ENCODE peak calls at places on chromosomes 3 and 15, in seven cellular contexts. B is stromal cell of bone marrow; T is Kasumi-1; W is fibroblast of gingiva; R is endothelial cell; H is stimulated activated CD8-positive, alpha-beta memory T cell treated with anti-CD3 and anti-CD28 coated beads, Interleukin-15, amount 100 ng/mL, for 4 hours; Z is activated CD4-positive, alpha-beta T cell treated with anti-CD3 and anti-CD28 coated beads for 48 hours. O is an unnamed sample.

GRCh38 chr15:51051776-51052175 is 42.9 kb downstream of the TNFAIP8L3 start:
- DNase-seq in H (no peak), R (no peak), B (peak), Z (no peak), T (no peak), W (peak), O (no peak)

GRCh38 chr3:11394397-11394796 is 122.2 kb downstream of the ATG7 start:
- DNase-seq in Z (no peak), T (no peak), H (no peak), B (no peak), R (no peak), W (no peak), O (no peak)

GRCh38 chr3:70805044-70805732 is 492.8 kb upstream of the MDFIC2 start:
- DNase-seq in W (peak), T (no peak), Z (no peak), H (no peak), B (peak), R (no peak), O (peak)

GRCh38 chr3:14757153-14757700 is 61.5 kb upstream of the FGD5 start:
- DNase-seq in W (no peak), B (no peak), R (no peak), Z (no peak), T (no peak), H (no peak), O (no peak)

GRCh38 chr15:86021281-86022264 is 58.1 kb upstream of the AGBL1 start:
- DNase-seq in T (no peak), B (no peak), R (no peak), H (no peak), Z (no peak), W (no peak), O (no peak)

GRCh38 chr3:3801510-3801841 is 2.2 kb downstream of the LRRN1 start:
- DNase-seq in T (no peak), R (no peak), Z (no peak), B (no peak), W (no peak), H (no peak), O (no peak)

GRCh38 chr15:32106401-32107381 is 76.4 kb downstream of the CHRNA7 start:
- DNase-seq in Z (no peak), B (no peak), T (no peak), H (no peak), R (no peak), W (no peak), O (no peak)

GRCh38 chr3:191549377-191549776 is 88.4 kb downstream of the PYDC2 start:
- DNase-seq in Z (no peak), T (no peak), W (no peak), R (no peak), H (no peak), B (no peak), O (no peak)

GRCh38 chr3:142861926-142862325 is 27.0 kb downstream of the PCOLCE2 start:
- DNase-seq in W (no peak), Z (no peak), H (no peak), R (no peak), B (no peak), T (no peak), O (no peak)

GRCh38 chr3:52195823-52196331 is 2.1 kb upstream of the ALAS1 start:
- DNase-seq in B (peak), W (peak), H (no peak), T (peak), R (no peak), Z (no peak), O (no peak)

GRCh38 chr3:118488751-118489150 is 545.9 kb downstream of the IGSF11 start:
- DNase-seq in B (no peak), R (no peak), Z (no peak), H (no peak), W (no peak), T (no peak), O (no peak)

GRCh38 chr3:57951106-57951882 is 56.9 kb upstream of the FLNB start:
- DNase-seq in W (peak), H (no peak), B (peak), Z (peak), T (peak), R (no peak), O (no peak)

GRCh38 chr3:18567293-18567692 is 142.2 kb upstream of the SATB1 start:
- DNase-seq in H (no peak), B (no peak), W (no peak), R (no peak), T (no peak), Z (no peak), O (no peak)

GRCh38 chr3:5054098-5054497 is 68.0 kb upstream of the ARL8B start:
- DNase-seq in Z (no peak), R (no peak), B (no peak), W (no peak), H (no peak), T (peak), O (no peak)

GRCh38 chr3:183123891-183124290 is 24.6 kb upstream of the MCCC1 start:
- DNase-seq in R (no peak), H (no peak), Z (no peak), T (no peak), W (peak), B (no peak), O (no peak)

GRCh38 chr3:57100046-57100695 is 39.7 kb downstream of the SPATA12 start:
- DNase-seq in H (peak), B (peak), T (peak), R (peak), W (peak), Z (peak), O (peak)

GRCh38 chr15:78353093-78353492 is 12.9 kb downstream of the CRABP1 start:
- DNase-seq in W (no peak), T (no peak), B (no peak), H (no peak), Z (no peak), R (no peak), O (no peak)

GRCh38 chr3:69324362-69325025 is 61.4 kb downstream of the FRMD4B start:
- DNase-seq in B (no peak), H (no peak), Z (no peak), R (peak), W (peak), T (peak), O (peak)

GRCh38 chr3:17195192-17195611 is 310.4 kb downstream of the PLCL2 start:
- DNase-seq in R (no peak), W (peak), Z (peak), T (no peak), B (no peak), H (no peak), O (no peak)

GRCh38 chr3:107861904-107862303 is 228.9 kb downstream of the CD47 start:
- DNase-seq in W (no peak), Z (no peak), R (no peak), T (no peak), B (no peak), H (no peak), O (no peak)

GRCh38 chr3:141020139-141020940 is 30.8 kb upstream of the SPSB4 start:
- DNase-seq in W (no peak), Z (peak), B (no peak), T (peak), R (no peak), H (no peak), O (no peak)

GRCh38 chr3:101637461-101637860 is 39.5 kb downstream of the ZBTB11 start:
- DNase-seq in H (no peak), T (no peak), R (no peak), W (no peak), Z (no peak), B (no peak), O (no peak)

GRCh38 chr3:103169289-103169688 is 734.5 kb downstream of the ZPLD1 start:
- DNase-seq in B (no peak), H (no peak), T (no peak), Z (no peak), R (no peak), W (no peak), O (no peak)

GRCh38 chr3:78529601-78530000 is 1238.2 kb downstream of the ROBO1 start:
- DNase-seq in Z (no peak), W (no peak), R (no peak), T (no peak), B (no peak), H (no peak), O (no peak)

GRCh38 chr3:169722715-169723114 is 42.1 kb downstream of the TERC start:
- DNase-seq in W (no peak), T (no peak), Z (no peak), R (no peak), B (no peak), H (no peak), O (no peak)

GRCh38 chr3:141384157-141384556 is 15.9 kb downstream of the ZBTB38 start:
- DNase-seq in H (no peak), T (no peak), W (peak), Z (no peak), B (no peak), R (no peak), O (no peak)

GRCh38 chr15:70258369-70259029 is 160.8 kb upstream of the TLE3 start:
- DNase-seq in B (no peak), Z (peak), T (peak), R (no peak), W (no peak), H (peak), O (no peak)

GRCh38 chr15:41476416-41477048 is 17.1 kb upstream of the ITPKA start:
- DNase-seq in Z (no peak), B (no peak), R (no peak), H (no peak), T (no peak), W (peak), O (no peak)

GRCh38 chr15:78716651-78717050 is 75.6 kb upstream of the CHRNB4 start:
- DNase-seq in W (no peak), H (no peak), R (no peak), B (peak), Z (no peak), T (no peak), O (no peak)

GRCh38 chr3:45608885-45609284 is 14.3 kb downstream of the LIMD1 start:
- DNase-seq in B (peak), R (no peak), W (no peak), H (no peak), Z (no peak), T (no peak), O (no peak)

GRCh38 chr15:81856627-81857026 is 189.2 kb downstream of the MEX3B start:
- DNase-seq in R (no peak), T (no peak), Z (no peak), B (no peak), W (no peak), H (no peak), O (peak)

GRCh38 chr15:80081390-80081789 is 21.9 kb downstream of the ZFAND6 start:
- DNase-seq in R (no peak), Z (no peak), H (no peak), W (no peak), T (peak), B (no peak), O (no peak)

GRCh38 chr3:65979152-65979551 is 59.6 kb downstream of the MAGI1 start:
- DNase-seq in W (peak), T (no peak), H (no peak), B (peak), Z (no peak), R (no peak), O (no peak)

GRCh38 chr3:107962946-107963345 is 127.9 kb downstream of the CD47 start:
- DNase-seq in B (no peak), T (no peak), H (no peak), R (no peak), Z (no peak), W (peak), O (no peak)

GRCh38 chr3:183526838-183527420 is 28.6 kb downstream of the KLHL6 start:
- DNase-seq in R (no peak), B (no peak), Z (no peak), T (no peak), H (no peak), W (no peak), O (no peak)

O was measured in T47D.